ENCODE peak calls at places on chromosomes 5 and 9, in six cellular contexts. One of them, this sample, is unnamed.

GRCh38 chr9:128898382-128898781 is 16.4 kb downstream of the LRRC8A start:
- DNase-seq in nephron progenitor cell: no peak
- DNase-seq in activated naive CD8-positive, alpha-beta T cell treated with anti-CD3 and anti-CD28 coated beads, Interleukin-2, amount 10 ng/mL, durations not matched to agents 7 days and 5 days: no peak
- DNase-seq in germinal center: no peak
- DNase-seq in activated naive CD4-positive, alpha-beta T cell: no peak
- DNase-seq in kidney: no peak
- DNase-seq in this sample: no peak

GRCh38 chr5:68872088-68872842 is 221.5 kb upstream of the SLC30A5 start:
- DNase-seq in nephron progenitor cell: no peak
- DNase-seq in activated naive CD8-positive, alpha-beta T cell treated with anti-CD3 and anti-CD28 coated beads, Interleukin-2, amount 10 ng/mL, durations not matched to agents 7 days and 5 days: no peak
- DNase-seq in germinal center: no peak
- DNase-seq in activated naive CD4-positive, alpha-beta T cell: no peak
- DNase-seq in kidney: no peak
- DNase-seq in this sample: no peak

GRCh38 chr9:1018121-1018520 is 32.0 kb upstream of the DMRT2 start:
- DNase-seq in nephron progenitor cell: peak; percentile 51
- DNase-seq in activated naive CD8-positive, alpha-beta T cell treated with anti-CD3 and anti-CD28 coated beads, Interleukin-2, amount 10 ng/mL, durations not matched to agents 7 days and 5 days: no peak
- DNase-seq in germinal center: no peak
- DNase-seq in activated naive CD4-positive, alpha-beta T cell: no peak
- DNase-seq in kidney: no peak
- DNase-seq in this sample: no peak

GRCh38 chr9:31388660-31389059 is 995.8 kb upstream of the ACO1 start:
- DNase-seq in nephron progenitor cell: no peak
- DNase-seq in activated naive CD8-positive, alpha-beta T cell treated with anti-CD3 and anti-CD28 coated beads, Interleukin-2, amount 10 ng/mL, durations not matched to agents 7 days and 5 days: no peak
- DNase-seq in germinal center: no peak
- DNase-seq in activated naive CD4-positive, alpha-beta T cell: no peak
- DNase-seq in kidney: no peak
- DNase-seq in this sample: no peak

GRCh38 chr9:30846644-30847043 is 1537.8 kb upstream of the ACO1 start:
- DNase-seq in nephron progenitor cell: no peak
- DNase-seq in activated naive CD8-positive, alpha-beta T cell treated with anti-CD3 and anti-CD28 coated beads, Interleukin-2, amount 10 ng/mL, durations not matched to agents 7 days and 5 days: no peak
- DNase-seq in germinal center: no peak
- DNase-seq in activated naive CD4-positive, alpha-beta T cell: no peak
- DNase-seq in kidney: no peak
- DNase-seq in this sample: no peak

GRCh38 chr5:26121343-26121742 is 917.0 kb downstream of the CDH9 start:
- DNase-seq in nephron progenitor cell: no peak
- DNase-seq in activated naive CD8-positive, alpha-beta T cell treated with anti-CD3 and anti-CD28 coated beads, Interleukin-2, amount 10 ng/mL, durations not matched to agents 7 days and 5 days: no peak
- DNase-seq in germinal center: no peak
- DNase-seq in activated naive CD4-positive, alpha-beta T cell: no peak
- DNase-seq in kidney: no peak
- DNase-seq in this sample: no peak

GRCh38 chr5:92800360-92800759 is 780.7 kb downstream of the NR2F1-AS1 start:
- DNase-seq in nephron progenitor cell: no peak
- DNase-seq in activated naive CD8-positive, alpha-beta T cell treated with anti-CD3 and anti-CD28 coated beads, Interleukin-2, amount 10 ng/mL, durations not matched to agents 7 days and 5 days: no peak
- DNase-seq in germinal center: no peak
- DNase-seq in activated naive CD4-positive, alpha-beta T cell: no peak
- DNase-seq in kidney: no peak
- DNase-seq in this sample: no peak

GRCh38 chr9:105062222-105062850 is 134.4 kb upstream of the ABCA1 start:
- DNase-seq in nephron progenitor cell: no peak
- DNase-seq in activated naive CD8-positive, alpha-beta T cell treated with anti-CD3 and anti-CD28 coated beads, Interleukin-2, amount 10 ng/mL, durations not matched to agents 7 days and 5 days: no peak
- DNase-seq in germinal center: no peak
- DNase-seq in activated naive CD4-positive, alpha-beta T cell: no peak
- DNase-seq in kidney: no peak
- DNase-seq in this sample: no peak

GRCh38 chr5:167950126-167950721 is 341.2 kb upstream of the WWC1 start:
- DNase-seq in nephron progenitor cell: no peak
- DNase-seq in activated naive CD8-positive, alpha-beta T cell treated with anti-CD3 and anti-CD28 coated beads, Interleukin-2, amount 10 ng/mL, durations not matched to agents 7 days and 5 days: no peak
- DNase-seq in germinal center: no peak
- DNase-seq in activated naive CD4-positive, alpha-beta T cell: no peak
- DNase-seq in kidney: no peak
- DNase-seq in this sample: no peak

GRCh38 chr9:106718996-106719395 is 144.0 kb upstream of the ZNF462 start:
- DNase-seq in nephron progenitor cell: no peak
- DNase-seq in activated naive CD8-positive, alpha-beta T cell treated with anti-CD3 and anti-CD28 coated beads, Interleukin-2, amount 10 ng/mL, durations not matched to agents 7 days and 5 days: no peak
- DNase-seq in germinal center: no peak
- DNase-seq in activated naive CD4-positive, alpha-beta T cell: no peak
- DNase-seq in kidney: no peak
- DNase-seq in this sample: no peak

GRCh38 chr9:126459965-126460843 is 133.6 kb downstream of the MVB12B start:
- DNase-seq in nephron progenitor cell: no peak
- DNase-seq in activated naive CD8-positive, alpha-beta T cell treated with anti-CD3 and anti-CD28 coated beads, Interleukin-2, amount 10 ng/mL, durations not matched to agents 7 days and 5 days: peak; percentile 16
- DNase-seq in germinal center: no peak
- DNase-seq in activated naive CD4-positive, alpha-beta T cell: no peak
- DNase-seq in kidney: no peak
- DNase-seq in this sample: no peak

GRCh38 chr9:134474058-134474370 is 147.8 kb downstream of the RXRA start:
- DNase-seq in nephron progenitor cell: no peak
- DNase-seq in activated naive CD8-positive, alpha-beta T cell treated with anti-CD3 and anti-CD28 coated beads, Interleukin-2, amount 10 ng/mL, durations not matched to agents 7 days and 5 days: no peak
- DNase-seq in germinal center: no peak
- DNase-seq in activated naive CD4-positive, alpha-beta T cell: no peak
- DNase-seq in kidney: peak; percentile 92
- DNase-seq in this sample: no peak

GRCh38 chr5:131460867-131461572 is 174.0 kb downstream of the RAPGEF6 start:
- DNase-seq in nephron progenitor cell: no peak
- DNase-seq in activated naive CD8-positive, alpha-beta T cell treated with anti-CD3 and anti-CD28 coated beads, Interleukin-2, amount 10 ng/mL, durations not matched to agents 7 days and 5 days: no peak
- DNase-seq in germinal center: no peak
- DNase-seq in activated naive CD4-positive, alpha-beta T cell: no peak
- DNase-seq in kidney: no peak
- DNase-seq in this sample: no peak

GRCh38 chr9:26744362-26744965 is 148.1 kb downstream of the CAAP1 start:
- DNase-seq in nephron progenitor cell: no peak
- DNase-seq in activated naive CD8-positive, alpha-beta T cell treated with anti-CD3 and anti-CD28 coated beads, Interleukin-2, amount 10 ng/mL, durations not matched to agents 7 days and 5 days: no peak
- DNase-seq in germinal center: peak; percentile 3
- DNase-seq in activated naive CD4-positive, alpha-beta T cell: no peak
- DNase-seq in kidney: no peak
- DNase-seq in this sample: no peak

GRCh38 chr9:133979921-133980863 is 11.9 kb downstream of the VAV2 start:
- DNase-seq in nephron progenitor cell: no peak
- DNase-seq in activated naive CD8-positive, alpha-beta T cell treated with anti-CD3 and anti-CD28 coated beads, Interleukin-2, amount 10 ng/mL, durations not matched to agents 7 days and 5 days: no peak
- DNase-seq in germinal center: no peak
- DNase-seq in activated naive CD4-positive, alpha-beta T cell: no peak
- DNase-seq in kidney: peak; percentile 82
- DNase-seq in this sample: no peak

GRCh38 chr5:106940301-106940846 is 730.4 kb downstream of the EFNA5 start:
- DNase-seq in nephron progenitor cell: no peak
- DNase-seq in activated naive CD8-positive, alpha-beta T cell treated with anti-CD3 and anti-CD28 coated beads, Interleukin-2, amount 10 ng/mL, durations not matched to agents 7 days and 5 days: no peak
- DNase-seq in germinal center: no peak
- DNase-seq in activated naive CD4-positive, alpha-beta T cell: no peak
- DNase-seq in kidney: no peak
- DNase-seq in this sample: no peak

GRCh38 chr5:154475613-154476342 is 2.2 kb downstream of the HAND1 start:
- DNase-seq in nephron progenitor cell: peak; percentile 67
- DNase-seq in activated naive CD8-positive, alpha-beta T cell treated with anti-CD3 and anti-CD28 coated beads, Interleukin-2, amount 10 ng/mL, durations not matched to agents 7 days and 5 days: peak; percentile 46
- DNase-seq in germinal center: no peak
- DNase-seq in activated naive CD4-positive, alpha-beta T cell: no peak
- DNase-seq in kidney: peak; percentile 75
- DNase-seq in this sample: no peak

GRCh38 chr9:127574089-127574921 is 37.8 kb upstream of the STXBP1 start:
- DNase-seq in nephron progenitor cell: no peak
- DNase-seq in activated naive CD8-positive, alpha-beta T cell treated with anti-CD3 and anti-CD28 coated beads, Interleukin-2, amount 10 ng/mL, durations not matched to agents 7 days and 5 days: no peak
- DNase-seq in germinal center: no peak
- DNase-seq in activated naive CD4-positive, alpha-beta T cell: no peak
- DNase-seq in kidney: peak; percentile 86
- DNase-seq in this sample: no peak

GRCh38 chr5:81838307-81838906 is 87.5 kb upstream of the SSBP2 start:
- DNase-seq in nephron progenitor cell: no peak
- DNase-seq in activated naive CD8-positive, alpha-beta T cell treated with anti-CD3 and anti-CD28 coated beads, Interleukin-2, amount 10 ng/mL, durations not matched to agents 7 days and 5 days: no peak
- DNase-seq in germinal center: peak; percentile 9
- DNase-seq in activated naive CD4-positive, alpha-beta T cell: no peak
- DNase-seq in kidney: no peak
- DNase-seq in this sample: no peak

GRCh38 chr9:18438300-18438925 is 35.5 kb upstream of the ADAMTSL1 start:
- DNase-seq in nephron progenitor cell: peak; percentile 51
- DNase-seq in activated naive CD8-positive, alpha-beta T cell treated with anti-CD3 and anti-CD28 coated beads, Interleukin-2, amount 10 ng/mL, durations not matched to agents 7 days and 5 days: no peak
- DNase-seq in germinal center: no peak
- DNase-seq in activated naive CD4-positive, alpha-beta T cell: no peak
- DNase-seq in kidney: peak; percentile 82
- DNase-seq in this sample: peak; percentile 68

GRCh38 chr5:154197801-154198461 is 7.4 kb downstream of the GALNT10 start:
- DNase-seq in nephron progenitor cell: no peak
- DNase-seq in activated naive CD8-positive, alpha-beta T cell treated with anti-CD3 and anti-CD28 coated beads, Interleukin-2, amount 10 ng/mL, durations not matched to agents 7 days and 5 days: peak; percentile 63
- DNase-seq in germinal center: no peak
- DNase-seq in activated naive CD4-positive, alpha-beta T cell: peak; percentile 45
- DNase-seq in kidney: no peak
- DNase-seq in this sample: no peak

GRCh38 chr9:107443786-107444185 is 45.8 kb downstream of the KLF4 start:
- DNase-seq in nephron progenitor cell: no peak
- DNase-seq in activated naive CD8-positive, alpha-beta T cell treated with anti-CD3 and anti-CD28 coated beads, Interleukin-2, amount 10 ng/mL, durations not matched to agents 7 days and 5 days: no peak
- DNase-seq in germinal center: no peak
- DNase-seq in activated naive CD4-positive, alpha-beta T cell: no peak
- DNase-seq in kidney: no peak
- DNase-seq in this sample: no peak

GRCh38 chr5:41598011-41598410 is 87.6 kb upstream of the PLCXD3 start:
- DNase-seq in nephron progenitor cell: no peak
- DNase-seq in activated naive CD8-positive, alpha-beta T cell treated with anti-CD3 and anti-CD28 coated beads, Interleukin-2, amount 10 ng/mL, durations not matched to agents 7 days and 5 days: no peak
- DNase-seq in germinal center: no peak
- DNase-seq in activated naive CD4-positive, alpha-beta T cell: no peak
- DNase-seq in kidney: no peak
- DNase-seq in this sample: no peak

GRCh38 chr9:132192728-132193127 is 30.9 kb downstream of the NTNG2 start:
- DNase-seq in nephron progenitor cell: peak; percentile 28
- DNase-seq in activated naive CD8-positive, alpha-beta T cell treated with anti-CD3 and anti-CD28 coated beads, Interleukin-2, amount 10 ng/mL, durations not matched to agents 7 days and 5 days: no peak
- DNase-seq in germinal center: no peak
- DNase-seq in activated naive CD4-positive, alpha-beta T cell: no peak
- DNase-seq in kidney: no peak
- DNase-seq in this sample: no peak

GRCh38 chr5:15807861-15808260 is 307.9 kb downstream of the FBXL7 start:
- DNase-seq in nephron progenitor cell: no peak
- DNase-seq in activated naive CD8-positive, alpha-beta T cell treated with anti-CD3 and anti-CD28 coated beads, Interleukin-2, amount 10 ng/mL, durations not matched to agents 7 days and 5 days: no peak
- DNase-seq in germinal center: no peak
- DNase-seq in activated naive CD4-positive, alpha-beta T cell: no peak
- DNase-seq in kidney: no peak
- DNase-seq in this sample: no peak

GRCh38 chr5:179315356-179315890 is 29.8 kb downstream of the ADAMTS2 start:
- DNase-seq in nephron progenitor cell: no peak
- DNase-seq in activated naive CD8-positive, alpha-beta T cell treated with anti-CD3 and anti-CD28 coated beads, Interleukin-2, amount 10 ng/mL, durations not matched to agents 7 days and 5 days: no peak
- DNase-seq in germinal center: no peak
- DNase-seq in activated naive CD4-positive, alpha-beta T cell: no peak
- DNase-seq in kidney: peak; percentile 33
- DNase-seq in this sample: peak; percentile 58

GRCh38 chr9:124133752-124134151 is 122.2 kb downstream of the LHX2 start:
- DNase-seq in nephron progenitor cell: peak; percentile 10
- DNase-seq in activated naive CD8-positive, alpha-beta T cell treated with anti-CD3 and anti-CD28 coated beads, Interleukin-2, amount 10 ng/mL, durations not matched to agents 7 days and 5 days: no peak
- DNase-seq in germinal center: no peak
- DNase-seq in activated naive CD4-positive, alpha-beta T cell: no peak
- DNase-seq in kidney: no peak
- DNase-seq in this sample: no peak

GRCh38 chr9:133167769-133168168 is 4.1 kb upstream of the GBGT1 start:
- DNase-seq in nephron progenitor cell: no peak
- DNase-seq in activated naive CD8-positive, alpha-beta T cell treated with anti-CD3 and anti-CD28 coated beads, Interleukin-2, amount 10 ng/mL, durations not matched to agents 7 days and 5 days: no peak
- DNase-seq in germinal center: no peak
- DNase-seq in activated naive CD4-positive, alpha-beta T cell: no peak
- DNase-seq in kidney: no peak
- DNase-seq in this sample: no peak

This sample was measured in suprapubic skin.